ENCODE peak calls at places on chromosomes 11 and 22, in ten cellular contexts. One of them, this sample, is unnamed.

GRCh38 chr11:92298238-92298565 is 73.6 kb downstream of the FAT3 start:
- DNase-seq in heart right ventricle: no peak
- DNase-seq in choroid plexus epithelial cell: no peak
- DNase-seq in uterus: no peak
- DNase-seq in suprapubic skin: no peak
- DNase-seq in Caco-2: no peak
- DNase-seq in AG04450: no peak
- DNase-seq in tibial nerve: no peak
- DNase-seq in GM12865: no peak
- DNase-seq in upper lobe of right lung: no peak
- DNase-seq in this sample: peak

GRCh38 chr11:13375798-13376197 is 87.2 kb downstream of the BTBD10 start:
- DNase-seq in heart right ventricle: no peak
- DNase-seq in choroid plexus epithelial cell: peak
- DNase-seq in uterus: no peak
- DNase-seq in suprapubic skin: no peak
- DNase-seq in Caco-2: no peak
- DNase-seq in AG04450: no peak
- DNase-seq in tibial nerve: no peak
- DNase-seq in GM12865: no peak
- DNase-seq in upper lobe of right lung: no peak
- DNase-seq in this sample: no peak

GRCh38 chr11:106420048-106420665 is 342.7 kb downstream of the AASDHPPT start:
- DNase-seq in heart right ventricle: no peak
- DNase-seq in choroid plexus epithelial cell: peak
- DNase-seq in uterus: no peak
- DNase-seq in suprapubic skin: no peak
- DNase-seq in Caco-2: no peak
- DNase-seq in AG04450: no peak
- DNase-seq in tibial nerve: no peak
- DNase-seq in GM12865: no peak
- DNase-seq in upper lobe of right lung: no peak
- DNase-seq in this sample: no peak

GRCh38 chr11:35208795-35209194 is 69.8 kb downstream of the CD44 start:
- DNase-seq in heart right ventricle: no peak
- DNase-seq in choroid plexus epithelial cell: no peak
- DNase-seq in uterus: no peak
- DNase-seq in suprapubic skin: no peak
- DNase-seq in Caco-2: no peak
- DNase-seq in AG04450: no peak
- DNase-seq in tibial nerve: no peak
- DNase-seq in GM12865: no peak
- DNase-seq in upper lobe of right lung: no peak
- DNase-seq in this sample: no peak

GRCh38 chr11:1391165-1392010 is 1.7 kb downstream of the BRSK2 start:
- DNase-seq in heart right ventricle: no peak
- DNase-seq in choroid plexus epithelial cell: no peak
- DNase-seq in uterus: no peak
- DNase-seq in suprapubic skin: no peak
- DNase-seq in Caco-2: no peak
- DNase-seq in AG04450: no peak
- DNase-seq in tibial nerve: no peak
- DNase-seq in GM12865: no peak
- DNase-seq in upper lobe of right lung: no peak
- DNase-seq in this sample: no peak

GRCh38 chr22:19612866-19613572 is 88.8 kb upstream of the CLDN5 start:
- DNase-seq in heart right ventricle: no peak
- DNase-seq in choroid plexus epithelial cell: no peak
- DNase-seq in uterus: no peak
- DNase-seq in suprapubic skin: no peak
- DNase-seq in Caco-2: no peak
- DNase-seq in AG04450: no peak
- DNase-seq in tibial nerve: no peak
- DNase-seq in GM12865: no peak
- DNase-seq in upper lobe of right lung: no peak
- DNase-seq in this sample: no peak

GRCh38 chr11:3177931-3178330 is 12.8 kb upstream of the OSBPL5 start:
- DNase-seq in heart right ventricle: no peak
- DNase-seq in choroid plexus epithelial cell: peak
- DNase-seq in uterus: no peak
- DNase-seq in suprapubic skin: no peak
- DNase-seq in Caco-2: no peak
- DNase-seq in AG04450: no peak
- DNase-seq in tibial nerve: no peak
- DNase-seq in GM12865: no peak
- DNase-seq in upper lobe of right lung: no peak
- DNase-seq in this sample: no peak

GRCh38 chr22:20793386-20794131 is 19.6 kb downstream of the SERPIND1 start:
- DNase-seq in heart right ventricle: no peak
- DNase-seq in choroid plexus epithelial cell: no peak
- DNase-seq in uterus: no peak
- DNase-seq in suprapubic skin: no peak
- DNase-seq in Caco-2: no peak
- DNase-seq in AG04450: no peak
- DNase-seq in tibial nerve: no peak
- DNase-seq in GM12865: no peak
- DNase-seq in upper lobe of right lung: no peak
- DNase-seq in this sample: no peak

GRCh38 chr11:45982656-45983470 is 60.4 kb downstream of the LARGE2 start:
- DNase-seq in heart right ventricle: peak
- DNase-seq in choroid plexus epithelial cell: peak
- DNase-seq in uterus: peak
- DNase-seq in suprapubic skin: no peak
- DNase-seq in Caco-2: peak
- DNase-seq in AG04450: peak
- DNase-seq in tibial nerve: no peak
- DNase-seq in GM12865: no peak
- DNase-seq in upper lobe of right lung: no peak
- DNase-seq in this sample: peak

GRCh38 chr11:33778682-33779081 is 4.4 kb upstream of the FBXO3 start:
- DNase-seq in heart right ventricle: no peak
- DNase-seq in choroid plexus epithelial cell: peak
- DNase-seq in uterus: no peak
- DNase-seq in suprapubic skin: no peak
- DNase-seq in Caco-2: no peak
- DNase-seq in AG04450: peak
- DNase-seq in tibial nerve: no peak
- DNase-seq in GM12865: no peak
- DNase-seq in upper lobe of right lung: no peak
- DNase-seq in this sample: peak

GRCh38 chr11:9708544-9708943 is 44.7 kb downstream of the SWAP70 start:
- DNase-seq in heart right ventricle: no peak
- DNase-seq in choroid plexus epithelial cell: no peak
- DNase-seq in uterus: no peak
- DNase-seq in suprapubic skin: no peak
- DNase-seq in Caco-2: no peak
- DNase-seq in AG04450: no peak
- DNase-seq in tibial nerve: no peak
- DNase-seq in GM12865: no peak
- DNase-seq in upper lobe of right lung: no peak
- DNase-seq in this sample: no peak

GRCh38 chr22:23801238-23801821 is 14.6 kb downstream of the SMARCB1 start:
- DNase-seq in heart right ventricle: no peak
- DNase-seq in choroid plexus epithelial cell: no peak
- DNase-seq in uterus: no peak
- DNase-seq in suprapubic skin: no peak
- DNase-seq in Caco-2: no peak
- DNase-seq in AG04450: no peak
- DNase-seq in tibial nerve: no peak
- DNase-seq in GM12865: no peak
- DNase-seq in upper lobe of right lung: no peak
- DNase-seq in this sample: no peak

GRCh38 chr11:8693555-8693954 is 11.0 kb downstream of the RPL27A start:
- DNase-seq in heart right ventricle: no peak
- DNase-seq in choroid plexus epithelial cell: no peak
- DNase-seq in uterus: no peak
- DNase-seq in suprapubic skin: peak
- DNase-seq in Caco-2: no peak
- DNase-seq in AG04450: no peak
- DNase-seq in tibial nerve: no peak
- DNase-seq in GM12865: no peak
- DNase-seq in upper lobe of right lung: no peak
- DNase-seq in this sample: no peak

GRCh38 chr11:17161515-17161914 is 46.3 kb downstream of the PIK3C2A start:
- DNase-seq in heart right ventricle: no peak
- DNase-seq in choroid plexus epithelial cell: peak
- DNase-seq in uterus: no peak
- DNase-seq in suprapubic skin: no peak
- DNase-seq in Caco-2: no peak
- DNase-seq in AG04450: no peak
- DNase-seq in tibial nerve: no peak
- DNase-seq in GM12865: peak
- DNase-seq in upper lobe of right lung: no peak
- DNase-seq in this sample: no peak

GRCh38 chr11:65524747-65525658 is at the start of gene SCYL1:
- DNase-seq in heart right ventricle: peak
- DNase-seq in choroid plexus epithelial cell: peak
- DNase-seq in uterus: peak
- DNase-seq in suprapubic skin: no peak
- DNase-seq in Caco-2: peak
- DNase-seq in AG04450: no peak
- DNase-seq in tibial nerve: peak
- DNase-seq in GM12865: peak
- DNase-seq in upper lobe of right lung: peak
- DNase-seq in this sample: no peak

GRCh38 chr11:66967670-66968425 is 7.3 kb upstream of the C11orf86 start:
- DNase-seq in heart right ventricle: no peak
- DNase-seq in choroid plexus epithelial cell: peak
- DNase-seq in uterus: no peak
- DNase-seq in suprapubic skin: no peak
- DNase-seq in Caco-2: no peak
- DNase-seq in AG04450: no peak
- DNase-seq in tibial nerve: no peak
- DNase-seq in GM12865: no peak
- DNase-seq in upper lobe of right lung: no peak
- DNase-seq in this sample: peak

GRCh38 chr11:59666969-59667368 is 1.9 kb downstream of the PATL1 start:
- DNase-seq in heart right ventricle: no peak
- DNase-seq in choroid plexus epithelial cell: peak
- DNase-seq in uterus: no peak
- DNase-seq in suprapubic skin: no peak
- DNase-seq in Caco-2: no peak
- DNase-seq in AG04450: no peak
- DNase-seq in tibial nerve: no peak
- DNase-seq in GM12865: no peak
- DNase-seq in upper lobe of right lung: no peak
- DNase-seq in this sample: no peak

GRCh38 chr22:22558972-22559603 is at the start of gene PRAME:
- DNase-seq in heart right ventricle: no peak
- DNase-seq in choroid plexus epithelial cell: peak
- DNase-seq in uterus: no peak
- DNase-seq in suprapubic skin: no peak
- DNase-seq in Caco-2: peak
- DNase-seq in AG04450: no peak
- DNase-seq in tibial nerve: peak
- DNase-seq in GM12865: peak
- DNase-seq in upper lobe of right lung: peak
- DNase-seq in this sample: no peak

DNA sequence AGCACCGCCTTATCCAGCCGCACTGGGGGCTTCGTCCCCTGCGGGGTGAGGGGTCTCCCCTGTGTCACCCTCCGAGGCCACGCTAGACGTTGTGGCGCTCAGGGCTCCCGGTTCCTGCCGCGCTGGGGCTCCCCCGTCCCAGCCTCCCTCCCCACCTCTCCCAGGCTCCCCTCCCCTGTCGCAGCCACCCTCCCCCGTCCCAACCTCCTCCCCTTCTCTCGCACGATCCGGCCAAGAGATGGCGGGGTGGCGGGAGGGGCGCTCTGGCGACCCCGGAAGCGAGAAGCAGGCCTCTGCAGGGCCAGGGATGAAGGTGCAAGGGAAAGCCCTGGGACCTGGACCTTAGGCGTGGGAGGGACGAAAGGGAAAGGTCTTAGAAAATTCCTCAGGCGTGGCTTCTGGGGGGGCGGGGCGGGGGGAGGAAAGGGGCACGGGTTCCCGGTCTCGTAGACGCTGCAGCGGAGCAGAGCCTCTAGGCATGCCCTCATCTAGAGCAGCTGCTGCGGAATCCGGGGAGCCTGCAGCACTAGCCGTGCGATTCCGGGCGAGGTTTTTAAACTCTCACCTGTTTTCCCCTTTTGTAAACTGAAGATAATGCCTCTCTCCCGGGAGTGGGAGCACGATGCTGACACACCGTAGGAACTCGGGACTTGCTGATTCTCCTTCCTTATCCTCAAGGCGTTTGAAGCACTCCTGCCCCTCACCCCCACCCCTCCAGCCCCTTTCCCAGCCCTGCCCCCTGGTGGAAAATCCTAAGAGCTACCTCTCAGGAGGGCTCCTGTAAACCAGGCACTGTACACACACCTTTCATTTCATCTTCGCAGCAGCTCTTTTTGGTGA is 14.4 kb downstream of the KCNJ5 start:
- DNase-seq in heart right ventricle: no peak
- DNase-seq in choroid plexus epithelial cell: peak
- DNase-seq in uterus: peak
- DNase-seq in suprapubic skin: no peak
- DNase-seq in Caco-2: peak
- DNase-seq in AG04450: no peak
- DNase-seq in tibial nerve: no peak
- DNase-seq in GM12865: peak
- DNase-seq in upper lobe of right lung: peak
- DNase-seq in this sample: no peak
- H3K4me3 ChIP-seq in heart right ventricle: peak
- H3K4me3 ChIP-seq in choroid plexus epithelial cell: peak
- H3K4me3 ChIP-seq in uterus: peak
- H3K4me3 ChIP-seq in suprapubic skin: peak
- H3K4me3 ChIP-seq in Caco-2: peak
- H3K4me3 ChIP-seq in AG04450: peak
- H3K4me3 ChIP-seq in tibial nerve: peak
- H3K4me3 ChIP-seq in GM12865: peak
- H3K4me3 ChIP-seq in upper lobe of right lung: peak
- H3K4me3 ChIP-seq in this sample: peak

GRCh38 chr11:128500488-128500887 is 86.9 kb downstream of the ETS1 start:
- DNase-seq in heart right ventricle: no peak
- DNase-seq in choroid plexus epithelial cell: peak
- DNase-seq in uterus: no peak
- DNase-seq in suprapubic skin: no peak
- DNase-seq in Caco-2: no peak
- DNase-seq in AG04450: no peak
- DNase-seq in tibial nerve: no peak
- DNase-seq in GM12865: no peak
- DNase-seq in upper lobe of right lung: no peak
- DNase-seq in this sample: no peak
- H3K4me3 ChIP-seq in heart right ventricle: no peak
- H3K4me3 ChIP-seq in choroid plexus epithelial cell: no peak
- H3K4me3 ChIP-seq in uterus: no peak
- H3K4me3 ChIP-seq in suprapubic skin: no peak
- H3K4me3 ChIP-seq in Caco-2: no peak
- H3K4me3 ChIP-seq in AG04450: no peak
- H3K4me3 ChIP-seq in tibial nerve: no peak
- H3K4me3 ChIP-seq in GM12865: peak
- H3K4me3 ChIP-seq in upper lobe of right lung: no peak
- H3K4me3 ChIP-seq in this sample: no peak

GRCh38 chr11:133928628-133929059 is 28.1 kb downstream of the IGSF9B start:
- DNase-seq in heart right ventricle: no peak
- DNase-seq in choroid plexus epithelial cell: peak
- DNase-seq in uterus: no peak
- DNase-seq in suprapubic skin: no peak
- DNase-seq in Caco-2: no peak
- DNase-seq in AG04450: no peak
- DNase-seq in tibial nerve: no peak
- DNase-seq in GM12865: no peak
- DNase-seq in upper lobe of right lung: no peak
- DNase-seq in this sample: no peak
- H3K4me3 ChIP-seq in heart right ventricle: no peak
- H3K4me3 ChIP-seq in choroid plexus epithelial cell: no peak
- H3K4me3 ChIP-seq in uterus: no peak
- H3K4me3 ChIP-seq in suprapubic skin: peak
- H3K4me3 ChIP-seq in Caco-2: peak
- H3K4me3 ChIP-seq in AG04450: no peak
- H3K4me3 ChIP-seq in tibial nerve: no peak
- H3K4me3 ChIP-seq in GM12865: no peak
- H3K4me3 ChIP-seq in upper lobe of right lung: no peak
- H3K4me3 ChIP-seq in this sample: no peak

GRCh38 chr11:30789270-30789669 is 203.1 kb upstream of the MPPED2 start:
- DNase-seq in heart right ventricle: no peak
- DNase-seq in choroid plexus epithelial cell: peak
- DNase-seq in uterus: no peak
- DNase-seq in suprapubic skin: no peak
- DNase-seq in Caco-2: no peak
- DNase-seq in AG04450: no peak
- DNase-seq in tibial nerve: no peak
- DNase-seq in GM12865: no peak
- DNase-seq in upper lobe of right lung: no peak
- DNase-seq in this sample: peak
- H3K4me3 ChIP-seq in heart right ventricle: no peak
- H3K4me3 ChIP-seq in choroid plexus epithelial cell: no peak
- H3K4me3 ChIP-seq in uterus: no peak
- H3K4me3 ChIP-seq in suprapubic skin: no peak
- H3K4me3 ChIP-seq in Caco-2: no peak
- H3K4me3 ChIP-seq in AG04450: no peak
- H3K4me3 ChIP-seq in tibial nerve: no peak
- H3K4me3 ChIP-seq in GM12865: no peak
- H3K4me3 ChIP-seq in upper lobe of right lung: no peak
- H3K4me3 ChIP-seq in this sample: no peak

This sample was measured in skeletal muscle cell.